ENCODE peak calls at places on chromosomes 5 and 9, in five cellular contexts. M is AG09309, V is SJCRH30, H is spleen, B is lower leg skin. E is an unnamed sample.

GRCh38 chr5:35651002-35651756 is 33.5 kb downstream of the SPEF2 start:
- DNase-seq in V (peak; percentile 7), M (peak; percentile 34), B (no peak), H (no peak), E (peak; percentile 16)

GRCh38 chr9:138085568-138085967 is 208.0 kb downstream of the CACNA1B start:
- DNase-seq in B (no peak), M (no peak), H (no peak), V (no peak), E (no peak)

GRCh38 chr5:173834070-173834771 is 53.9 kb upstream of the CPEB4 start:
- DNase-seq in B (no peak), M (no peak), H (no peak), V (no peak), E (no peak)

GRCh38 chr9:5442400-5443011 is 4.8 kb upstream of the PLGRKT start:
- DNase-seq in V (peak; percentile 30), M (peak; percentile 27), B (no peak), H (no peak), E (peak; percentile 32)

GRCh38 chr9:113515862-113516261 is 52.3 kb downstream of the RGS3 start:
- DNase-seq in V (no peak), B (no peak), M (no peak), H (peak; percentile 58), E (no peak)

GRCh38 chr5:11793396-11793795 is 110.8 kb downstream of the CTNND2 start:
- DNase-seq in M (no peak), H (no peak), B (no peak), V (no peak), E (no peak)

GRCh38 chr5:141441571-141442170 is 11.4 kb downstream of the PCDHGA12 start:
- DNase-seq in B (no peak), H (no peak), V (no peak), M (no peak), E (no peak)

GRCh38 chr5:59770953-59771352 is 122.6 kb downstream of the PDE4D start:
- DNase-seq in V (no peak), B (no peak), H (no peak), M (no peak), E (no peak)

GRCh38 chr5:87267574-87268125 is at the start of gene RASA1:
- DNase-seq in V (peak; percentile 98), M (peak; percentile 62), H (peak; percentile 97), B (peak; percentile 99), E (peak; percentile 72)

GRCh38 chr5:77645158-77645994 is 6.9 kb upstream of the OTP start:
- DNase-seq in B (no peak), M (no peak), V (peak; percentile 22), H (peak; percentile 87), E (no peak)

GRCh38 chr5:120174089-120174488 is 290.0 kb upstream of the PRR16 start:
- DNase-seq in V (no peak), M (no peak), H (peak; percentile 47), B (no peak), E (no peak)

GRCh38 chr5:107359033-107359915 is 311.5 kb downstream of the EFNA5 start:
- DNase-seq in M (no peak), H (no peak), B (no peak), V (no peak), E (no peak)

GRCh38 chr9:110064721-110065252 is 143.2 kb downstream of the C9orf152 start:
- DNase-seq in H (no peak), V (no peak), M (no peak), B (no peak), E (no peak)

GRCh38 chr9:134315716-134316443 is 10.4 kb upstream of the RXRA start:
- DNase-seq in B (peak; percentile 80), M (no peak), V (no peak), H (peak; percentile 63), E (no peak)

GRCh38 chr9:31847963-31848362 is 536.5 kb upstream of the ACO1 start:
- DNase-seq in B (no peak), V (no peak), M (no peak), H (no peak), E (no peak)

GRCh38 chr9:79644601-79645000 is 72.8 kb downstream of the TLE4 start:
- DNase-seq in V (no peak), H (no peak), B (no peak), M (no peak), E (no peak)

GRCh38 chr5:131373265-131373664 is 109.4 kb downstream of the CDC42SE2 start:
- DNase-seq in H (no peak), M (no peak), B (no peak), V (no peak), E (no peak)

GRCh38 chr5:124887223-124887622 is 140.8 kb upstream of the ZNF608 start:
- DNase-seq in M (no peak), V (no peak), H (no peak), B (no peak), E (no peak)

GRCh38 chr9:86176468-86176867 is 77.1 kb upstream of the GOLM1 start:
- DNase-seq in B (no peak), V (peak; percentile 33), M (no peak), H (no peak), E (no peak)

GRCh38 chr5:5050797-5051196 is 89.3 kb upstream of the ADAMTS16 start:
- DNase-seq in B (no peak), H (no peak), V (no peak), M (no peak), E (no peak)

GRCh38 chr5:54212331-54212730 is 98.0 kb downstream of the ARL15 start:
- DNase-seq in H (no peak), M (no peak), V (peak; percentile 3), B (no peak), E (no peak)

GRCh38 chr5:54215233-54215736 is 95.1 kb downstream of the ARL15 start:
- DNase-seq in H (no peak), M (no peak), V (no peak), B (no peak), E (no peak)

GRCh38 chr5:54217826-54218503 is 92.4 kb downstream of the ARL15 start:
- DNase-seq in V (peak; percentile 28), M (peak; percentile 57), B (no peak), H (no peak), E (peak; percentile 52)

GRCh38 chr5:54211912-54212311 is 98.5 kb downstream of the ARL15 start:
- DNase-seq in H (no peak), V (no peak), B (no peak), M (no peak), E (no peak)

DNA sequence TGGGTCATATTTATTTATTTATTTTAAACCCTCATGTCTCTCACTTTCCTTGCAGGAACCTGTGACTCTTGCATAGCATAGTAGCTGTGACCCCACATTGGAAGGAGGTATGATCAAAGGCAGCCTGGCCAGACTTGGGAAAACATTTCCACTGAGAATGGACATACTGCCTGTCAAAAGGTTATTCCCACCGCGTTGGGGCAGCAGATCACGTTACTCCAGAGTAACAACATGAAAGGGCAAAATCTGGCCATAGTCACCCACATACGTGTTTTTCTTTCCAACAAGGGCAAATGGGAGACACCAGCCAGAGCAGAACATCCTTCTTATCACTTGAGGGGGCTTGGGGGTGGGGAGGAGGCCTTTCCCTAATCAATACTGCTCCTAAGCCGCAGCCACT is 95.6 kb downstream of the ARL15 start:
- DNase-seq in M (no peak), H (no peak), B (no peak), V (no peak), E (no peak)
- H3K4me3 ChIP-seq in M (no peak overlapping the region), H (no peak overlapping the region), B (no peak overlapping the region), V (no peak overlapping the region), E (no peak overlapping the region)

DNA sequence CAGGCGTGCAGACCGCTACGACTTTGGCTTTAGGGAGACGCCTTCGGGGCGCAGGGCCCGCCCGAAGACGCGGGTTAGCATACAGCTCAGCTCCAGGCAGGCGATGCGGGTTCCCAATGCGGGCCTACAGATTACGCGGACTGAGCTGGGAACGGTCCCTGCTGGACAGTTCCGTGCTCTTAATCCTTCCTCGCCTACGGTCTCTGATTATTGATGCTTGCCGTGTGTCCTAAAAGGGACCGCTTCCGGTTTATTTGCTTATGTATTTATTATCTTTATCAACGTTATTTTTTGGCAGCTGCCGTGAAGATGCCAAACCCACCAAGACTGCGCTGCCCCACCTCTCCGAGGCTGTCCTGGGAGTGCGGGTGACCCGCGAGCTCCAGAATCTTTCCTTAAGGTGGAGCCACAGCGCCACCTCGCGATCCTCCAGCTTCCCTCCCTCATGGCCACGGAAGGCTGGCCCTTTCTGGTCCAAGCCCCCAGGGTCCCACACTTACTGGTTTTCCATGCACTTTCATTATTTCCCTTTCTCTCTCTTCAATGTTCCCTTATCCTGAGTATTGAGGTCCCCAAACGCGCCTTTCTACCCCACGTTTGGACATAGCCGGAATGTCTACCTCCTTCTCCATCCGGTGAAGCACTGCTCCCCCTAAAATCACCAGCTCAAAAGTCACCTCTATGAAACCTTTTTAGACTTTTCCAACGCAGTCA is 7.0 kb upstream of the EBF1 start:
- DNase-seq in B (peak; percentile 95), H (peak; percentile 93), M (peak; percentile 14), V (peak; percentile 71), E (no peak)
- H3K4me3 ChIP-seq in B (no peak overlapping the region), H (peak overlapping the region; percentile 45), M (peak overlapping the region; percentile 41), V (peak overlapping the region; percentile 29), E (peak overlapping the region; percentile 12)

GRCh38 chr5:181170237-181170830 is 22.9 kb downstream of the OR2V2 start:
- DNase-seq in B (no peak), V (no peak), H (no peak), M (no peak), E (no peak)
- H3K4me3 ChIP-seq in B (no peak overlapping the region), V (peak overlapping the region; percentile 30), H (no peak overlapping the region), M (peak overlapping the region; percentile 3), E (peak overlapping the region; percentile 33)

GRCh38 chr5:150412319-150413175 is at the start of gene CD74:
- DNase-seq in V (no peak), B (peak; percentile 95), H (peak; percentile 97), M (no peak), E (no peak)
- H3K4me3 ChIP-seq in V (no peak within 1 kb of the TSS), B (peak within 1 kb of the TSS; percentile 3), H (peak within 1 kb of the TSS; percentile 63), M (no peak within 1 kb of the TSS), E (no peak within 1 kb of the TSS)

GRCh38 chr5:75614165-75614564 is 2.9 kb downstream of the ANKDD1B start:
- DNase-seq in B (no peak), M (no peak), H (no peak), V (no peak), E (no peak)

GRCh38 chr5:75611324-75612210 is at the start of gene ANKDD1B:
- DNase-seq in H (peak; percentile 78), B (peak; percentile 90), M (no peak), V (no peak), E (no peak)

GRCh38 chr5:75612211-75612579 is 942 bp downstream of the ANKDD1B start:
- DNase-seq in V (no peak), H (no peak), B (no peak), M (no peak), E (no peak)

GRCh38 chr5:75608886-75609285 is 2.4 kb upstream of the ANKDD1B start:
- DNase-seq in H (no peak), M (no peak), V (no peak), B (no peak), E (no peak)

GRCh38 chr5:75610201-75610600 is 1.1 kb upstream of the ANKDD1B start:
- DNase-seq in H (no peak), M (no peak), B (no peak), V (no peak), E (no peak)
- H3K4me3 ChIP-seq in H (no peak overlapping the region), M (no peak overlapping the region), B (no peak overlapping the region), V (no peak overlapping the region), E (no peak overlapping the region)

GRCh38 chr5:83025690-83026472 is 51.3 kb downstream of the TMEM167A start:
- DNase-seq in B (no peak), V (no peak), M (no peak), H (no peak), E (no peak)
- H3K4me3 ChIP-seq in B (no peak overlapping the region), V (no peak overlapping the region), M (no peak overlapping the region), H (no peak overlapping the region), E (no peak overlapping the region)